ENCODE peak calls at places on chromosome 17, in ten cellular contexts. Z, V, Y, O, R, K, A, N, P and C are unnamed samples.

GRCh38 chr17:46874906-46875305 is 23.5 kb downstream of the WNT9B start:
- DNase-seq in Z (no peak), V (no peak), Y (no peak), O (no peak), R (no peak), K (no peak), A (no peak), N (no peak), P (no peak), C (no peak)

GRCh38 chr17:2710804-2711607 is 558 bp downstream of the CLUH start:
- DNase-seq in Z (no peak), V (peak), Y (peak), O (no peak), R (no peak), K (no peak), A (no peak), N (no peak), P (no peak), C (no peak)

GRCh38 chr17:44396946-44397345 is 7.5 kb upstream of the ITGA2B start:
- DNase-seq in Z (no peak), V (no peak), Y (no peak), O (no peak), R (no peak), K (no peak), A (no peak), N (no peak), P (no peak), C (no peak)

GRCh38 chr17:17994271-17994670 is 21.6 kb downstream of the DRC3 start:
- DNase-seq in Z (no peak), V (no peak), Y (peak), O (peak), R (peak), K (peak), A (no peak), N (no peak), P (peak), C (no peak)

GRCh38 chr17:71085238-71086033 is 916.1 kb downstream of the KCNJ2 start:
- DNase-seq in Z (no peak), V (peak), Y (peak), O (peak), R (peak), K (no peak), A (no peak), N (no peak), P (peak), C (peak)

GRCh38 chr17:31467502-31468256 is 76.2 kb downstream of the RAB11FIP4 start:
- DNase-seq in Z (peak), V (no peak), Y (peak), O (peak), R (no peak), K (peak), A (no peak), N (no peak), P (peak), C (peak)

GRCh38 chr17:78406396-78406795 is 27.9 kb downstream of the PGS1 start:
- DNase-seq in Z (no peak), V (no peak), Y (no peak), O (no peak), R (no peak), K (no peak), A (no peak), N (no peak), P (no peak), C (no peak)

GRCh38 chr17:57569860-57570259 is 175.2 kb downstream of the CCDC182 start:
- DNase-seq in Z (no peak), V (no peak), Y (no peak), O (no peak), R (no peak), K (no peak), A (no peak), N (no peak), P (no peak), C (no peak)

GRCh38 chr17:67289174-67289876 is 44.3 kb upstream of the HELZ start:
- DNase-seq in Z (peak), V (no peak), Y (no peak), O (peak), R (peak), K (peak), A (peak), N (peak), P (peak), C (no peak)

GRCh38 chr17:1601571-1601970 is 27.1 kb downstream of the SLC43A2 start:
- DNase-seq in Z (no peak), V (no peak), Y (no peak), O (no peak), R (no peak), K (no peak), A (no peak), N (no peak), P (no peak), C (no peak)

GRCh38 chr17:3602499-3602898 is 6.7 kb downstream of the TRPV1 start:
- DNase-seq in Z (no peak), V (peak), Y (peak), O (no peak), R (peak), K (no peak), A (no peak), N (no peak), P (peak), C (no peak)

GRCh38 chr17:56754523-56755208 is 79.1 kb downstream of the C17orf67 start:
- DNase-seq in Z (no peak), V (no peak), Y (peak), O (no peak), R (peak), K (no peak), A (no peak), N (peak), P (no peak), C (no peak)

GRCh38 chr17:17749921-17750320 is 68.7 kb downstream of the RAI1 start:
- DNase-seq in Z (peak), V (peak), Y (peak), O (peak), R (peak), K (no peak), A (no peak), N (peak), P (peak), C (no peak)

GRCh38 chr17:50173335-50173941 is 7.6 kb downstream of the SGCA start:
- DNase-seq in Z (no peak), V (no peak), Y (no peak), O (no peak), R (peak), K (peak), A (peak), N (peak), P (peak), C (no peak)

GRCh38 chr17:81808778-81809555 is 5.0 kb downstream of the GCGR start:
- DNase-seq in Z (no peak), V (peak), Y (no peak), O (no peak), R (no peak), K (no peak), A (no peak), N (no peak), P (no peak), C (no peak)

GRCh38 chr17:82745524-82745923 is 6.3 kb upstream of the TBCD start:
- DNase-seq in Z (no peak), V (no peak), Y (peak), O (no peak), R (no peak), K (no peak), A (no peak), N (no peak), P (no peak), C (peak)

GRCh38 chr17:2215616-2216364 is 87.8 kb downstream of the SMG6 start:
- DNase-seq in Z (peak), V (no peak), Y (no peak), O (peak), R (peak), K (peak), A (peak), N (peak), P (peak), C (no peak)

GRCh38 chr17:80097307-80097630 is 4.1 kb upstream of the GAA start:
- DNase-seq in Z (no peak), V (no peak), Y (no peak), O (no peak), R (no peak), K (no peak), A (no peak), N (no peak), P (no peak), C (no peak)

GRCh38 chr17:49218941-49219913 is 8.7 kb downstream of the ABI3 start:
- DNase-seq in Z (no peak), V (no peak), Y (no peak), O (peak), R (no peak), K (peak), A (no peak), N (no peak), P (no peak), C (no peak)

GRCh38 chr17:27206447-27206846 is 87.5 kb upstream of the WSB1 start:
- DNase-seq in Z (no peak), V (peak), Y (peak), O (no peak), R (no peak), K (no peak), A (no peak), N (no peak), P (no peak), C (no peak)

GRCh38 chr17:68200689-68201424 is 47.0 kb upstream of the AMZ2 start:
- DNase-seq in Z (peak), V (peak), Y (peak), O (peak), R (peak), K (peak), A (peak), N (peak), P (peak), C (no peak)

GRCh38 chr17:81057079-81057730 is 22.3 kb downstream of the BAIAP2 start:
- DNase-seq in Z (peak), V (peak), Y (no peak), O (peak), R (peak), K (peak), A (peak), N (no peak), P (peak), C (peak)

GRCh38 chr17:4161560-4162221 is 18.7 kb downstream of the CYB5D2 start:
- DNase-seq in Z (no peak), V (peak), Y (no peak), O (no peak), R (no peak), K (no peak), A (no peak), N (no peak), P (no peak), C (no peak)

GRCh38 chr17:17706140-17707060 is 25.1 kb downstream of the RAI1 start:
- DNase-seq in Z (no peak), V (no peak), Y (no peak), O (no peak), R (no peak), K (no peak), A (no peak), N (no peak), P (no peak), C (no peak)

GRCh38 chr17:63356275-63356905 is 89.7 kb downstream of the CYB561 start:
- DNase-seq in Z (no peak), V (no peak), Y (no peak), O (no peak), R (peak), K (no peak), A (no peak), N (peak), P (peak), C (no peak)

GRCh38 chr17:39582658-39583057 is 25.1 kb downstream of the NEUROD2 start:
- DNase-seq in Z (no peak), V (no peak), Y (no peak), O (no peak), R (no peak), K (no peak), A (no peak), N (no peak), P (no peak), C (no peak)

GRCh38 chr17:67238976-67239375 is 6.0 kb downstream of the HELZ start:
- DNase-seq in Z (no peak), V (peak), Y (no peak), O (no peak), R (no peak), K (no peak), A (no peak), N (no peak), P (no peak), C (no peak)

GRCh38 chr17:72887322-72887721 is 205.2 kb downstream of the SLC39A11 start:
- DNase-seq in Z (no peak), V (no peak), Y (no peak), O (no peak), R (no peak), K (no peak), A (no peak), N (no peak), P (no peak), C (no peak)

GRCh38 chr17:79981661-79982101 is 54.0 kb downstream of the TBC1D16 start:
- DNase-seq in Z (peak), V (no peak), Y (no peak), O (no peak), R (no peak), K (no peak), A (peak), N (no peak), P (no peak), C (no peak)

GRCh38 chr17:50831430-50832064 is 3.8 kb upstream of the WFIKKN2 start:
- DNase-seq in Z (no peak), V (no peak), Y (no peak), O (peak), R (peak), K (no peak), A (no peak), N (no peak), P (no peak), C (no peak)

GRCh38 chr17:65104973-65105372 is 32.2 kb upstream of the RGS9 start:
- DNase-seq in Z (no peak), V (no peak), Y (no peak), O (no peak), R (no peak), K (no peak), A (no peak), N (no peak), P (no peak), C (no peak)

GRCh38 chr17:55726440-55726839 is 3.8 kb upstream of the TMEM100 start:
- DNase-seq in Z (no peak), V (no peak), Y (no peak), O (peak), R (peak), K (no peak), A (peak), N (peak), P (peak), C (peak)

GRCh38 chr17:34998205-34998604 is 17.9 kb downstream of the LIG3 start:
- DNase-seq in Z (peak), V (peak), Y (peak), O (peak), R (peak), K (peak), A (no peak), N (peak), P (peak), C (no peak)

GRCh38 chr17:51434434-51435170 is 174.3 kb downstream of the UTP18 start:
- DNase-seq in Z (no peak), V (peak), Y (no peak), O (no peak), R (no peak), K (no peak), A (no peak), N (no peak), P (no peak), C (no peak)

GRCh38 chr17:50036455-50037320 is 19.2 kb upstream of the ITGA3 start:
- DNase-seq in Z (no peak), V (no peak), Y (no peak), O (no peak), R (no peak), K (no peak), A (no peak), N (no peak), P (no peak), C (no peak)

GRCh38 chr17:59963738-59964454 is 644 bp downstream of the RNFT1 start:
- DNase-seq in Z (peak), V (peak), Y (peak), O (peak), R (peak), K (peak), A (peak), N (peak), P (peak), C (no peak)

GRCh38 chr17:3963214-3964201 is 729 bp downstream of the ATP2A3 start:
- DNase-seq in Z (no peak), V (no peak), Y (no peak), O (peak), R (no peak), K (no peak), A (no peak), N (no peak), P (no peak), C (no peak)

GRCh38 chr17:77280304-77280910 is 139.6 kb downstream of the SEC14L1 start:
- DNase-seq in Z (no peak), V (no peak), Y (no peak), O (no peak), R (peak), K (no peak), A (no peak), N (no peak), P (no peak), C (no peak)

GRCh38 chr17:77282524-77283515 is 142.1 kb downstream of the SEC14L1 start:
- DNase-seq in Z (no peak), V (no peak), Y (peak), O (peak), R (peak), K (no peak), A (no peak), N (no peak), P (no peak), C (no peak)

GRCh38 chr17:77281904-77282367 is 141.2 kb downstream of the SEC14L1 start:
- DNase-seq in Z (no peak), V (peak), Y (no peak), O (peak), R (peak), K (no peak), A (no peak), N (no peak), P (no peak), C (no peak)

GRCh38 chr17:77279448-77280303 is 138.9 kb downstream of the SEC14L1 start:
- DNase-seq in Z (no peak), V (peak), Y (peak), O (peak), R (peak), K (no peak), A (no peak), N (no peak), P (no peak), C (no peak)

GRCh38 chr17:77281024-77281903 is 140.5 kb downstream of the SEC14L1 start:
- DNase-seq in Z (no peak), V (peak), Y (peak), O (peak), R (peak), K (peak), A (peak), N (no peak), P (peak), C (no peak)
- TF ChIP-seq CTCF in Z (peak), V (peak), Y (peak), O (peak), R (no peak), K (peak), A (peak), N (no peak), P (no peak), C (peak)

GRCh38 chr17:48023408-48024148 is 14.0 kb downstream of the COPZ2 start:
- DNase-seq in Z (peak), V (peak), Y (peak), O (peak), R (peak), K (peak), A (peak), N (no peak), P (peak), C (peak)
- H3K4me3 ChIP-seq in Z (peak), V (peak), Y (peak), O (peak), R (peak), K (peak), A (peak), N (peak), P (peak), C (peak)

GRCh38 chr17:62109378-62109902 is 44.4 kb upstream of the MED13 start:
- DNase-seq in Z (no peak), V (peak), Y (peak), O (peak), R (peak), K (no peak), A (no peak), N (peak), P (peak), C (peak)
- TF ChIP-seq CTCF in Z (no peak), V (peak), Y (peak), O (peak), R (peak), K (peak), A (no peak), N (peak), P (no peak), C (peak)

DNA sequence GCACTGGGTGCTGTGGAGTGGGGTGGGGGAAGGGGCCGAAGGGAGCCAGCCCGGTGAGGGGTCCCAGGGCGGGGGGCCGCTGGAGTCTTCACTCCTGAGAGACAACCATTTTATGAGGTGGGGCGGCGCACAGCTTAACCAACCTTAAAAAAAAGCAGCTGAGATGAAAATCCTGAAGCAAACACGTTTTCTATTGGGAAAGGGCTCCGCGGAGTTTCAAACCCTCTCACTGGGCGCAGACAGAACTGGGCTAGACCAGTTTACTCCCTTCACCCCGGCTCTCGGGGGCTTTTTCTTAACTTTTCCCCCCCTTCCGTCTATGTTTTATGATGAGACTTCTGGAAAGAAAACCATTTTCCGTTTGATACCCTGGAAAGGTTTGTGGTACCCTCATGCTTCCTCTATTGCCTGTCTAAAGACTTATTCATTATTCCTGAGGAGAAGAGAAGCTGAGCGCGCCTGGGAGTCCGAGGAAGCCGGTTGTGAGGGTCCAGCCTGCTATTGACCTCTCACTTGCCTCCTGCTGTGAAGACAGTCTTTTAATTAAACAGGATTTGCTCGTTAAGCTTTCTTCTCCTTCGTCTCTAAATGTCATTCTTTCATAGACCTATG is 477 bp upstream of the SSH2 start:
- DNase-seq in Z (no peak), V (peak), Y (peak), O (no peak), R (no peak), K (no peak), A (no peak), N (no peak), P (peak), C (no peak)
- H3K4me3 ChIP-seq in Z (peak), V (peak), Y (peak), O (peak), R (peak), K (peak), A (peak), N (peak), P (peak), C (peak)

GRCh38 chr17:41486809-41487530 is 2.7 kb downstream of the KRT36 start:
- DNase-seq in Z (no peak), V (peak), Y (peak), O (peak), R (no peak), K (no peak), A (no peak), N (no peak), P (peak), C (no peak)
- TF ChIP-seq CTCF in Z (peak), V (peak), Y (peak), O (peak), R (peak), K (no peak), A (peak), N (peak), P (peak), C (peak)

DNA sequence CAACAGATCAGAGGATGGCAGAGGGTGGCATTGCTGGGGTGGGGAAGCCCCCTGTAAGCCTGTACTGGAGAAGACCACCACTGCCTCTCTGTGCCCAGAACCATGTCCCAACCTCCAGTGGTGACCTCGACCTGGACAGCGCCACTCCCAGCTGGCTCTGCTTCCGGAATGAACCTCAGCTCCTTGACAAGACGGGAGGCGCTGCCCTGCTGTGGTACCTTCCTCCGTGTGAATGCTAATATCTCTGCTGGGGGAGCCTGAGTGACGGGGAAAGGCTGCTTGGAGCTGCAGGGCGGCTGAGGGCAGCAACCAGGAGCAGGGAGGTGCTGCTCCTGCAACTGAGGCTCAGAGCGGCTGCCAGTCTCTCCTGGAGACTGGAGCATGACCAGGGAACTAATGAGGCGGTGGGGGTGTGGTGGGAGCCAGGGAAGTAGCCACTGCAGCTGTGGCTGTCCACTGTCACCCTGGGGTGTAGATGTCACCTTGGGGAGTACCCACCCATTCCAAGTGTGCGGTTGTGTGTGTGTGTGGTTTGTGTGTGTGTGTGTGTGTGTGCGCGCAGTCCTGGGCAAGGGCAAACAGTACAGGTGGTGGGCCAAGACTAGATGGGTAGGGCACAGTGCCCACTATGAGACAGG is 6.2 kb downstream of the PRCD start:
- DNase-seq in Z (no peak), V (no peak), Y (no peak), O (no peak), R (no peak), K (no peak), A (no peak), N (no peak), P (no peak), C (no peak)
- H3K4me3 ChIP-seq in Z (no peak), V (no peak), Y (no peak), O (no peak), R (no peak), K (no peak), A (no peak), N (no peak), P (no peak), C (no peak)

GRCh38 chr17:12553625-12554024 is 112.1 kb upstream of the MYOCD start:
- DNase-seq in Z (no peak), V (no peak), Y (no peak), O (no peak), R (no peak), K (no peak), A (no peak), N (no peak), P (no peak), C (no peak)
- TF ChIP-seq CTCF in Z (no peak), V (no peak), Y (no peak), O (no peak), R (no peak), K (no peak), A (no peak), N (no peak), P (no peak), C (no peak)

GRCh38 chr17:7240375-7240774 is 1.1 kb upstream of the PHF23 start:
- DNase-seq in Z (no peak), V (no peak), Y (no peak), O (no peak), R (no peak), K (no peak), A (no peak), N (no peak), P (no peak), C (no peak)
- H3K4me3 ChIP-seq in Z (peak), V (no peak), Y (peak), O (peak), R (peak), K (peak), A (peak), N (peak), P (no peak), C (peak)